ENCODE peak calls at places on chromosomes 5 and 9, in six cellular contexts. One of them, this sample, is unnamed.
A peak's percentile ranks its signal among the peaks of the same experiment; 100 is the strongest.

GRCh38 chr9:83596899-83597504 is 25.9 kb upstream of the IDNK start:
- DNase-seq in PC-3: peak; percentile 43
- DNase-seq in brain microvascular endothelial cell: peak; percentile 27
- DNase-seq in tibial nerve: no peak
- DNase-seq in CD8-positive, alpha-beta memory T cell: peak; percentile 3
- DNase-seq in kidney epithelial cell: no peak
- DNase-seq in this sample: no peak

GRCh38 chr5:170120576-170120975 is 14.9 kb downstream of the FOXI1 start:
- DNase-seq in PC-3: peak; percentile 41
- DNase-seq in brain microvascular endothelial cell: no peak
- DNase-seq in tibial nerve: no peak
- DNase-seq in CD8-positive, alpha-beta memory T cell: no peak
- DNase-seq in kidney epithelial cell: no peak
- DNase-seq in this sample: no peak

GRCh38 chr9:35529156-35529823 is 39.4 kb downstream of the RUSC2 start:
- DNase-seq in PC-3: no peak
- DNase-seq in brain microvascular endothelial cell: no peak
- DNase-seq in tibial nerve: no peak
- DNase-seq in CD8-positive, alpha-beta memory T cell: no peak
- DNase-seq in kidney epithelial cell: no peak
- DNase-seq in this sample: peak; percentile 40

GRCh38 chr5:173290477-173291131 is 37.6 kb downstream of the STC2 start:
- DNase-seq in PC-3: no peak
- DNase-seq in brain microvascular endothelial cell: no peak
- DNase-seq in tibial nerve: no peak
- DNase-seq in CD8-positive, alpha-beta memory T cell: no peak
- DNase-seq in kidney epithelial cell: no peak
- DNase-seq in this sample: no peak

GRCh38 chr9:112925058-112925641 is 34.5 kb upstream of the SLC46A2 start:
- DNase-seq in PC-3: peak; percentile 63
- DNase-seq in brain microvascular endothelial cell: peak; percentile 12
- DNase-seq in tibial nerve: no peak
- DNase-seq in CD8-positive, alpha-beta memory T cell: no peak
- DNase-seq in kidney epithelial cell: no peak
- DNase-seq in this sample: no peak

GRCh38 chr5:27748847-27749246 is 710.5 kb upstream of the CDH9 start:
- DNase-seq in PC-3: peak; percentile 14
- DNase-seq in brain microvascular endothelial cell: peak; percentile 41
- DNase-seq in tibial nerve: no peak
- DNase-seq in CD8-positive, alpha-beta memory T cell: no peak
- DNase-seq in kidney epithelial cell: no peak
- DNase-seq in this sample: no peak

GRCh38 chr9:137195525-137196220 is 4.9 kb downstream of the TPRN start:
- DNase-seq in PC-3: peak; percentile 51
- DNase-seq in brain microvascular endothelial cell: no peak
- DNase-seq in tibial nerve: no peak
- DNase-seq in CD8-positive, alpha-beta memory T cell: no peak
- DNase-seq in kidney epithelial cell: no peak
- DNase-seq in this sample: no peak

GRCh38 chr5:160266752-160267345 is 37.5 kb downstream of the FABP6 start:
- DNase-seq in PC-3: no peak
- DNase-seq in brain microvascular endothelial cell: no peak
- DNase-seq in tibial nerve: no peak
- DNase-seq in CD8-positive, alpha-beta memory T cell: no peak
- DNase-seq in kidney epithelial cell: no peak
- DNase-seq in this sample: no peak

GRCh38 chr5:132497488-132497997 is 7.0 kb upstream of the IRF1 start:
- DNase-seq in PC-3: peak; percentile 86
- DNase-seq in brain microvascular endothelial cell: peak; percentile 89
- DNase-seq in tibial nerve: peak; percentile 35
- DNase-seq in CD8-positive, alpha-beta memory T cell: no peak
- DNase-seq in kidney epithelial cell: peak; percentile 80
- DNase-seq in this sample: peak; percentile 93

GRCh38 chr5:98827161-98827560 is 53.7 kb downstream of the RGMB start:
- DNase-seq in PC-3: peak; percentile 80
- DNase-seq in brain microvascular endothelial cell: peak; percentile 27
- DNase-seq in tibial nerve: no peak
- DNase-seq in CD8-positive, alpha-beta memory T cell: no peak
- DNase-seq in kidney epithelial cell: no peak
- DNase-seq in this sample: no peak

GRCh38 chr9:130371196-130371966 is 73.4 kb upstream of the ASS1 start:
- DNase-seq in PC-3: no peak
- DNase-seq in brain microvascular endothelial cell: no peak
- DNase-seq in tibial nerve: no peak
- DNase-seq in CD8-positive, alpha-beta memory T cell: no peak
- DNase-seq in kidney epithelial cell: no peak
- DNase-seq in this sample: no peak

GRCh38 chr9:101510344-101510940 is 23.2 kb upstream of the RNF20 start:
- DNase-seq in PC-3: no peak
- DNase-seq in brain microvascular endothelial cell: no peak
- DNase-seq in tibial nerve: no peak
- DNase-seq in CD8-positive, alpha-beta memory T cell: no peak
- DNase-seq in kidney epithelial cell: no peak
- DNase-seq in this sample: no peak

GRCh38 chr5:107501965-107502691 is 168.6 kb downstream of the EFNA5 start:
- DNase-seq in PC-3: no peak
- DNase-seq in brain microvascular endothelial cell: peak; percentile 26
- DNase-seq in tibial nerve: no peak
- DNase-seq in CD8-positive, alpha-beta memory T cell: no peak
- DNase-seq in kidney epithelial cell: no peak
- DNase-seq in this sample: no peak

GRCh38 chr9:16321461-16322119 is 548.9 kb downstream of the BNC2 start:
- DNase-seq in PC-3: peak; percentile 69
- DNase-seq in brain microvascular endothelial cell: no peak
- DNase-seq in tibial nerve: no peak
- DNase-seq in CD8-positive, alpha-beta memory T cell: no peak
- DNase-seq in kidney epithelial cell: peak; percentile 41
- DNase-seq in this sample: peak; percentile 79

GRCh38 chr5:175347931-175348330 is 96.1 kb downstream of the DRD1 start:
- DNase-seq in PC-3: no peak
- DNase-seq in brain microvascular endothelial cell: no peak
- DNase-seq in tibial nerve: no peak
- DNase-seq in CD8-positive, alpha-beta memory T cell: no peak
- DNase-seq in kidney epithelial cell: no peak
- DNase-seq in this sample: no peak

GRCh38 chr9:125409637-125410521 is 148.3 kb downstream of the GAPVD1 start:
- DNase-seq in PC-3: peak; percentile 36
- DNase-seq in brain microvascular endothelial cell: peak; percentile 40
- DNase-seq in tibial nerve: no peak
- DNase-seq in CD8-positive, alpha-beta memory T cell: no peak
- DNase-seq in kidney epithelial cell: no peak
- DNase-seq in this sample: no peak

GRCh38 chr5:72107874-72108199 is 562 bp downstream of the MAP1B start:
- DNase-seq in PC-3: no peak
- DNase-seq in brain microvascular endothelial cell: peak; percentile 10
- DNase-seq in tibial nerve: no peak
- DNase-seq in CD8-positive, alpha-beta memory T cell: no peak
- DNase-seq in kidney epithelial cell: no peak
- DNase-seq in this sample: no peak

GRCh38 chr9:135664266-135664665 is 1.2 kb downstream of the LCN9 start:
- DNase-seq in PC-3: no peak
- DNase-seq in brain microvascular endothelial cell: no peak
- DNase-seq in tibial nerve: no peak
- DNase-seq in CD8-positive, alpha-beta memory T cell: no peak
- DNase-seq in kidney epithelial cell: no peak
- DNase-seq in this sample: no peak
- H3K27me3 ChIP-seq in PC-3: peaks cover 3% of the 10 kb centered on the region
- H3K27me3 ChIP-seq in brain microvascular endothelial cell: no peaks in the 10 kb centered on the region
- H3K27me3 ChIP-seq in tibial nerve: no peaks in the 10 kb centered on the region
- H3K27me3 ChIP-seq in CD8-positive, alpha-beta memory T cell: no peaks in the 10 kb centered on the region
- H3K27me3 ChIP-seq in kidney epithelial cell: peaks cover 2% of the 10 kb centered on the region
- H3K27me3 ChIP-seq in this sample: no peaks in the 10 kb centered on the region

GRCh38 chr5:171693397-171693796 is 92.2 kb upstream of the SMIM23 start:
- DNase-seq in PC-3: no peak
- DNase-seq in brain microvascular endothelial cell: no peak
- DNase-seq in tibial nerve: no peak
- DNase-seq in CD8-positive, alpha-beta memory T cell: no peak
- DNase-seq in kidney epithelial cell: no peak
- DNase-seq in this sample: peak; percentile 48
- H3K27me3 ChIP-seq in PC-3: peaks cover 31% of the 10 kb centered on the region
- H3K27me3 ChIP-seq in brain microvascular endothelial cell: no peaks in the 10 kb centered on the region
- H3K27me3 ChIP-seq in tibial nerve: no peaks in the 10 kb centered on the region
- H3K27me3 ChIP-seq in CD8-positive, alpha-beta memory T cell: no peaks in the 10 kb centered on the region
- H3K27me3 ChIP-seq in kidney epithelial cell: peaks cover 4% of the 10 kb centered on the region
- H3K27me3 ChIP-seq in this sample: no peaks in the 10 kb centered on the region

GRCh38 chr5:171340491-171340890 is 31.4 kb downstream of the TLX3 start:
- DNase-seq in PC-3: no peak
- DNase-seq in brain microvascular endothelial cell: no peak
- DNase-seq in tibial nerve: no peak
- DNase-seq in CD8-positive, alpha-beta memory T cell: no peak
- DNase-seq in kidney epithelial cell: no peak
- DNase-seq in this sample: no peak

GRCh38 chr5:171340042-171340441 is 31.0 kb downstream of the TLX3 start:
- DNase-seq in PC-3: no peak
- DNase-seq in brain microvascular endothelial cell: no peak
- DNase-seq in tibial nerve: no peak
- DNase-seq in CD8-positive, alpha-beta memory T cell: no peak
- DNase-seq in kidney epithelial cell: no peak
- DNase-seq in this sample: no peak

GRCh38 chr5:171335616-171336015 is 26.6 kb downstream of the TLX3 start:
- DNase-seq in PC-3: no peak
- DNase-seq in brain microvascular endothelial cell: no peak
- DNase-seq in tibial nerve: no peak
- DNase-seq in CD8-positive, alpha-beta memory T cell: no peak
- DNase-seq in kidney epithelial cell: no peak
- DNase-seq in this sample: no peak

GRCh38 chr5:171336486-171337206 is 27.6 kb downstream of the TLX3 start:
- DNase-seq in PC-3: peak; percentile 74
- DNase-seq in brain microvascular endothelial cell: peak; percentile 43
- DNase-seq in tibial nerve: no peak
- DNase-seq in CD8-positive, alpha-beta memory T cell: peak; percentile 23
- DNase-seq in kidney epithelial cell: peak; percentile 4
- DNase-seq in this sample: no peak

GRCh38 chr5:171337207-171337562 is 28.1 kb downstream of the TLX3 start:
- DNase-seq in PC-3: peak; percentile 19
- DNase-seq in brain microvascular endothelial cell: no peak
- DNase-seq in tibial nerve: no peak
- DNase-seq in CD8-positive, alpha-beta memory T cell: no peak
- DNase-seq in kidney epithelial cell: no peak
- DNase-seq in this sample: no peak
- H3K27me3 ChIP-seq in PC-3: no peaks in the 10 kb centered on the region
- H3K27me3 ChIP-seq in brain microvascular endothelial cell: peaks cover 4% of the 10 kb centered on the region
- H3K27me3 ChIP-seq in tibial nerve: peaks cover 62% of the 10 kb centered on the region
- H3K27me3 ChIP-seq in CD8-positive, alpha-beta memory T cell: peaks cover 4% of the 10 kb centered on the region
- H3K27me3 ChIP-seq in kidney epithelial cell: peaks cover 12% of the 10 kb centered on the region
- H3K27me3 ChIP-seq in this sample: no peaks in the 10 kb centered on the region

DNA sequence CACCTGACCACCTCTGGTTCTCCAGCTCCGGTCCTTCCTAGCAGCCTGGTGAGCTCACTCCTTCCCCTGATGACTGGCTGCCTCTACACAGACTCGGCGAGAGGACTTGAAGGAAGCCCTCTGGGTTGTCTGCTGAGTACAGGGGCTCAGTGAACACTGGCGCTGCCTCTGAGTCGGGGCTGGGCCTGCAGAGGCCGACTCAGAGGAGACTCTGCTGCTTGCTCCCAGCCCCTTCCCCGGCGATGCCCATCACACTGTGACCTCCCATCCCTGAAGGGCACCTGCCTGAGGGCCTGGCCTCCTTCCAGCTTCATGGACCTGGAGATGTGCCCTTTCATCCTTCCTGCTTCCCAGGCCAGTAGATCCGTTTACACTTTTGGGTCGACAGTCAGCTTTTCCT is 22.0 kb downstream of the CRB2 start:
- DNase-seq in PC-3: no peak
- DNase-seq in brain microvascular endothelial cell: no peak
- DNase-seq in tibial nerve: no peak
- DNase-seq in CD8-positive, alpha-beta memory T cell: no peak
- DNase-seq in kidney epithelial cell: no peak
- DNase-seq in this sample: no peak
- H3K27me3 ChIP-seq in PC-3: peaks cover 15% of the 10 kb centered on the region
- H3K27me3 ChIP-seq in brain microvascular endothelial cell: peaks cover 30% of the 10 kb centered on the region
- H3K27me3 ChIP-seq in tibial nerve: peaks cover 35% of the 10 kb centered on the region
- H3K27me3 ChIP-seq in CD8-positive, alpha-beta memory T cell: peaks cover 3% of the 10 kb centered on the region
- H3K27me3 ChIP-seq in kidney epithelial cell: peaks cover 4% of the 10 kb centered on the region
- H3K27me3 ChIP-seq in this sample: no peaks in the 10 kb centered on the region

DNA sequence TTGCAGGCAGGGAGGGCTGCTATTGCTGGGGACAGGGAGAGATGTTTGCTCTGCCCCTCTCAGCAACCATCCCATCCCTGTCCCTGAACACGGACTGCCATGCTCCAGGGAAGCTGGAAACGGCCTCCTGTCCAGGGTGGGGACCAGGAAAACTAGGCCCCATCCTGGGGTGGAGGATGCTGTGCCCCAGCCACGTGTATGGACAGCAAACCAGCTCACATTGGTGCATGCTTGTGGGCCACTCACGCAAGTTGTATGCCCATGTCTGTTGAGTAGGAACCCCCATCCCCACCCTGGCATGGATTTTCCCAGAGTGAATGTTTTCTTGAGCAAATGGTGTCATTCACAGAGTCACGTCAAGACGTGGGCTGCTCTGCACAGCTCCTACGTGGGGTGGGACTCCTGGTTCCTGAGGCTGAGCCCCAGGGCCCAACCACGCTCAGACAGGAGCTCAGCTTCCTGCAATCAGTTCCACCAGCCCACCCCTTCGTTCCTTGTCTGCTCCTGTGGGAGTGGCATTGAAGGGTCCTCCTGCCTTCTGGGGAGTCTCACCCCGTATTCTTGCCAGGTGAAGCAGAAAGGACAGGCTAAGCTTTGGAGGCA is 4.6 kb downstream of the UNC5A start:
- DNase-seq in PC-3: no peak
- DNase-seq in brain microvascular endothelial cell: no peak
- DNase-seq in tibial nerve: no peak
- DNase-seq in CD8-positive, alpha-beta memory T cell: no peak
- DNase-seq in kidney epithelial cell: no peak
- DNase-seq in this sample: no peak
- H3K27me3 ChIP-seq in PC-3: peaks cover 15% of the 10 kb centered on the region
- H3K27me3 ChIP-seq in brain microvascular endothelial cell: peaks cover 66% of the 10 kb centered on the region
- H3K27me3 ChIP-seq in tibial nerve: peaks cover 89% of the 10 kb centered on the region
- H3K27me3 ChIP-seq in CD8-positive, alpha-beta memory T cell: peaks cover 60% of the 10 kb centered on the region
- H3K27me3 ChIP-seq in kidney epithelial cell: peaks cover 20% of the 10 kb centered on the region
- H3K27me3 ChIP-seq in this sample: peaks cover 24% of the 10 kb centered on the region

GRCh38 chr9:21567926-21568325 is 85.8 kb upstream of the IFNE start:
- DNase-seq in PC-3: no peak
- DNase-seq in brain microvascular endothelial cell: no peak
- DNase-seq in tibial nerve: no peak
- DNase-seq in CD8-positive, alpha-beta memory T cell: no peak
- DNase-seq in kidney epithelial cell: no peak
- DNase-seq in this sample: no peak
- H3K27me3 ChIP-seq in PC-3: no peaks in the 10 kb centered on the region
- H3K27me3 ChIP-seq in brain microvascular endothelial cell: no peaks in the 10 kb centered on the region
- H3K27me3 ChIP-seq in tibial nerve: peaks cover 43% of the 10 kb centered on the region
- H3K27me3 ChIP-seq in CD8-positive, alpha-beta memory T cell: no peaks in the 10 kb centered on the region
- H3K27me3 ChIP-seq in kidney epithelial cell: no peaks in the 10 kb centered on the region
- H3K27me3 ChIP-seq in this sample: no peaks in the 10 kb centered on the region

GRCh38 chr5:149219584-149219983 is 52.1 kb upstream of the AFAP1L1 start:
- DNase-seq in PC-3: no peak
- DNase-seq in brain microvascular endothelial cell: no peak
- DNase-seq in tibial nerve: no peak
- DNase-seq in CD8-positive, alpha-beta memory T cell: no peak
- DNase-seq in kidney epithelial cell: no peak
- DNase-seq in this sample: no peak
- H3K27me3 ChIP-seq in PC-3: no peaks in the 10 kb centered on the region
- H3K27me3 ChIP-seq in brain microvascular endothelial cell: no peaks in the 10 kb centered on the region
- H3K27me3 ChIP-seq in tibial nerve: no peaks in the 10 kb centered on the region
- H3K27me3 ChIP-seq in CD8-positive, alpha-beta memory T cell: no peaks in the 10 kb centered on the region
- H3K27me3 ChIP-seq in kidney epithelial cell: no peaks in the 10 kb centered on the region
- H3K27me3 ChIP-seq in this sample: no peaks in the 10 kb centered on the region

GRCh38 chr9:12730952-12731351 is 37.8 kb downstream of the TYRP1 start:
- DNase-seq in PC-3: no peak
- DNase-seq in brain microvascular endothelial cell: no peak
- DNase-seq in tibial nerve: no peak
- DNase-seq in CD8-positive, alpha-beta memory T cell: no peak
- DNase-seq in kidney epithelial cell: no peak
- DNase-seq in this sample: no peak
- H3K27me3 ChIP-seq in PC-3: no peaks in the 10 kb centered on the region
- H3K27me3 ChIP-seq in brain microvascular endothelial cell: no peaks in the 10 kb centered on the region
- H3K27me3 ChIP-seq in tibial nerve: no peaks in the 10 kb centered on the region
- H3K27me3 ChIP-seq in CD8-positive, alpha-beta memory T cell: no peaks in the 10 kb centered on the region
- H3K27me3 ChIP-seq in kidney epithelial cell: no peaks in the 10 kb centered on the region
- H3K27me3 ChIP-seq in this sample: no peaks in the 10 kb centered on the region

This sample was measured in ascending aorta.